ENCODE peak calls at places on chromosome 20, in nine cellular contexts. One of them, this sample, is unnamed.

GRCh38 chr20:58065508-58066361 is 162.7 kb downstream of the ANKRD60 start:
- DNase-seq in hypothalamus: no peak
- DNase-seq in activated T-cell treated with anti-CD3 and anti-CD28 coated beads for 1 hour: no peak
- DNase-seq in CD8-positive, alpha-beta memory T cell: no peak
- DNase-seq in aorta: no peak
- DNase-seq in astrocyte of the cerebellum: peak
- DNase-seq in B cell: no peak
- DNase-seq in stimulated activated naive CD8-positive, alpha-beta T cell treated with anti-CD3 and anti-CD28 coated beads, Interleukin-15, amount 100 ng/mL, for 72 hours: no peak
- DNase-seq in T-helper 1 cell: no peak
- DNase-seq in this sample: no peak

GRCh38 chr20:48937674-48938073 is 16.2 kb downstream of the ARFGEF2 start:
- DNase-seq in astrocyte of the cerebellum: no peak
- DNase-seq in T-helper 1 cell: no peak
- DNase-seq in CD8-positive, alpha-beta memory T cell: no peak
- DNase-seq in hypothalamus: no peak
- DNase-seq in stimulated activated naive CD8-positive, alpha-beta T cell treated with anti-CD3 and anti-CD28 coated beads, Interleukin-15, amount 100 ng/mL, for 72 hours: no peak
- DNase-seq in B cell: no peak
- DNase-seq in activated T-cell treated with anti-CD3 and anti-CD28 coated beads for 1 hour: no peak
- DNase-seq in aorta: no peak
- DNase-seq in this sample: no peak

GRCh38 chr20:46014517-46015396 is 6.0 kb downstream of the MMP9 start:
- DNase-seq in T-helper 1 cell: no peak
- DNase-seq in stimulated activated naive CD8-positive, alpha-beta T cell treated with anti-CD3 and anti-CD28 coated beads, Interleukin-15, amount 100 ng/mL, for 72 hours: no peak
- DNase-seq in hypothalamus: no peak
- DNase-seq in CD8-positive, alpha-beta memory T cell: no peak
- DNase-seq in astrocyte of the cerebellum: no peak
- DNase-seq in activated T-cell treated with anti-CD3 and anti-CD28 coated beads for 1 hour: no peak
- DNase-seq in aorta: no peak
- DNase-seq in B cell: no peak
- DNase-seq in this sample: no peak

GRCh38 chr20:31678389-31679356 is 41.0 kb downstream of the COX4I2 start:
- DNase-seq in aorta: no peak
- DNase-seq in stimulated activated naive CD8-positive, alpha-beta T cell treated with anti-CD3 and anti-CD28 coated beads, Interleukin-15, amount 100 ng/mL, for 72 hours: no peak
- DNase-seq in T-helper 1 cell: peak
- DNase-seq in astrocyte of the cerebellum: no peak
- DNase-seq in B cell: no peak
- DNase-seq in CD8-positive, alpha-beta memory T cell: no peak
- DNase-seq in activated T-cell treated with anti-CD3 and anti-CD28 coated beads for 1 hour: no peak
- DNase-seq in hypothalamus: no peak
- DNase-seq in this sample: no peak

GRCh38 chr20:14543040-14543439 is 205.6 kb upstream of the FLRT3 start:
- DNase-seq in aorta: no peak
- DNase-seq in B cell: no peak
- DNase-seq in astrocyte of the cerebellum: no peak
- DNase-seq in CD8-positive, alpha-beta memory T cell: no peak
- DNase-seq in activated T-cell treated with anti-CD3 and anti-CD28 coated beads for 1 hour: no peak
- DNase-seq in hypothalamus: no peak
- DNase-seq in stimulated activated naive CD8-positive, alpha-beta T cell treated with anti-CD3 and anti-CD28 coated beads, Interleukin-15, amount 100 ng/mL, for 72 hours: no peak
- DNase-seq in T-helper 1 cell: no peak
- DNase-seq in this sample: no peak

GRCh38 chr20:62159835-62160234 is 16.3 kb downstream of the SS18L1 start:
- DNase-seq in stimulated activated naive CD8-positive, alpha-beta T cell treated with anti-CD3 and anti-CD28 coated beads, Interleukin-15, amount 100 ng/mL, for 72 hours: peak
- DNase-seq in hypothalamus: no peak
- DNase-seq in CD8-positive, alpha-beta memory T cell: no peak
- DNase-seq in astrocyte of the cerebellum: no peak
- DNase-seq in B cell: no peak
- DNase-seq in aorta: no peak
- DNase-seq in T-helper 1 cell: peak
- DNase-seq in activated T-cell treated with anti-CD3 and anti-CD28 coated beads for 1 hour: no peak
- DNase-seq in this sample: no peak

GRCh38 chr20:32285082-32285620 is 7.7 kb downstream of the KIF3B start:
- DNase-seq in aorta: no peak
- DNase-seq in astrocyte of the cerebellum: no peak
- DNase-seq in B cell: no peak
- DNase-seq in activated T-cell treated with anti-CD3 and anti-CD28 coated beads for 1 hour: no peak
- DNase-seq in stimulated activated naive CD8-positive, alpha-beta T cell treated with anti-CD3 and anti-CD28 coated beads, Interleukin-15, amount 100 ng/mL, for 72 hours: no peak
- DNase-seq in hypothalamus: no peak
- DNase-seq in T-helper 1 cell: peak
- DNase-seq in CD8-positive, alpha-beta memory T cell: no peak
- DNase-seq in this sample: no peak

GRCh38 chr20:48758206-48758820 is 69.5 kb downstream of the PREX1 start:
- DNase-seq in activated T-cell treated with anti-CD3 and anti-CD28 coated beads for 1 hour: no peak
- DNase-seq in B cell: no peak
- DNase-seq in stimulated activated naive CD8-positive, alpha-beta T cell treated with anti-CD3 and anti-CD28 coated beads, Interleukin-15, amount 100 ng/mL, for 72 hours: no peak
- DNase-seq in astrocyte of the cerebellum: no peak
- DNase-seq in hypothalamus: no peak
- DNase-seq in aorta: no peak
- DNase-seq in CD8-positive, alpha-beta memory T cell: peak
- DNase-seq in T-helper 1 cell: no peak
- DNase-seq in this sample: no peak

GRCh38 chr20:47160240-47160639 is 196.3 kb downstream of the ZMYND8 start:
- DNase-seq in stimulated activated naive CD8-positive, alpha-beta T cell treated with anti-CD3 and anti-CD28 coated beads, Interleukin-15, amount 100 ng/mL, for 72 hours: no peak
- DNase-seq in B cell: no peak
- DNase-seq in activated T-cell treated with anti-CD3 and anti-CD28 coated beads for 1 hour: no peak
- DNase-seq in aorta: no peak
- DNase-seq in T-helper 1 cell: no peak
- DNase-seq in hypothalamus: no peak
- DNase-seq in CD8-positive, alpha-beta memory T cell: no peak
- DNase-seq in astrocyte of the cerebellum: no peak
- DNase-seq in this sample: no peak

GRCh38 chr20:7195704-7196103 is 428.2 kb downstream of the BMP2 start:
- DNase-seq in stimulated activated naive CD8-positive, alpha-beta T cell treated with anti-CD3 and anti-CD28 coated beads, Interleukin-15, amount 100 ng/mL, for 72 hours: no peak
- DNase-seq in aorta: no peak
- DNase-seq in T-helper 1 cell: no peak
- DNase-seq in hypothalamus: no peak
- DNase-seq in activated T-cell treated with anti-CD3 and anti-CD28 coated beads for 1 hour: no peak
- DNase-seq in astrocyte of the cerebellum: peak
- DNase-seq in CD8-positive, alpha-beta memory T cell: no peak
- DNase-seq in B cell: no peak
- DNase-seq in this sample: no peak

GRCh38 chr20:43938017-43938655 is 23.5 kb downstream of the TOX2 start:
- DNase-seq in aorta: no peak
- DNase-seq in stimulated activated naive CD8-positive, alpha-beta T cell treated with anti-CD3 and anti-CD28 coated beads, Interleukin-15, amount 100 ng/mL, for 72 hours: no peak
- DNase-seq in activated T-cell treated with anti-CD3 and anti-CD28 coated beads for 1 hour: no peak
- DNase-seq in hypothalamus: no peak
- DNase-seq in astrocyte of the cerebellum: no peak
- DNase-seq in B cell: no peak
- DNase-seq in CD8-positive, alpha-beta memory T cell: no peak
- DNase-seq in T-helper 1 cell: no peak
- DNase-seq in this sample: no peak

GRCh38 chr20:62238569-62239277 is 402 bp downstream of the OSBPL2 start:
- DNase-seq in B cell: no peak
- DNase-seq in T-helper 1 cell: no peak
- DNase-seq in activated T-cell treated with anti-CD3 and anti-CD28 coated beads for 1 hour: no peak
- DNase-seq in aorta: no peak
- DNase-seq in astrocyte of the cerebellum: no peak
- DNase-seq in CD8-positive, alpha-beta memory T cell: no peak
- DNase-seq in stimulated activated naive CD8-positive, alpha-beta T cell treated with anti-CD3 and anti-CD28 coated beads, Interleukin-15, amount 100 ng/mL, for 72 hours: no peak
- DNase-seq in hypothalamus: no peak
- DNase-seq in this sample: peak

GRCh38 chr20:63973636-63974401 is 4.1 kb upstream of the ZNF512B start:
- DNase-seq in CD8-positive, alpha-beta memory T cell: peak
- DNase-seq in aorta: peak
- DNase-seq in astrocyte of the cerebellum: no peak
- DNase-seq in B cell: peak
- DNase-seq in hypothalamus: peak
- DNase-seq in activated T-cell treated with anti-CD3 and anti-CD28 coated beads for 1 hour: peak
- DNase-seq in stimulated activated naive CD8-positive, alpha-beta T cell treated with anti-CD3 and anti-CD28 coated beads, Interleukin-15, amount 100 ng/mL, for 72 hours: peak
- DNase-seq in T-helper 1 cell: peak
- DNase-seq in this sample: peak

GRCh38 chr20:18506744-18507143 is 996 bp upstream of the SEC23B start:
- DNase-seq in activated T-cell treated with anti-CD3 and anti-CD28 coated beads for 1 hour: peak
- DNase-seq in stimulated activated naive CD8-positive, alpha-beta T cell treated with anti-CD3 and anti-CD28 coated beads, Interleukin-15, amount 100 ng/mL, for 72 hours: peak
- DNase-seq in aorta: no peak
- DNase-seq in T-helper 1 cell: peak
- DNase-seq in B cell: no peak
- DNase-seq in hypothalamus: no peak
- DNase-seq in CD8-positive, alpha-beta memory T cell: no peak
- DNase-seq in astrocyte of the cerebellum: no peak
- DNase-seq in this sample: no peak

GRCh38 chr20:35329435-35330139 is 37.4 kb upstream of the FAM83C start:
- DNase-seq in B cell: peak
- DNase-seq in activated T-cell treated with anti-CD3 and anti-CD28 coated beads for 1 hour: peak
- DNase-seq in astrocyte of the cerebellum: no peak
- DNase-seq in aorta: no peak
- DNase-seq in stimulated activated naive CD8-positive, alpha-beta T cell treated with anti-CD3 and anti-CD28 coated beads, Interleukin-15, amount 100 ng/mL, for 72 hours: peak
- DNase-seq in hypothalamus: no peak
- DNase-seq in T-helper 1 cell: peak
- DNase-seq in CD8-positive, alpha-beta memory T cell: no peak
- DNase-seq in this sample: peak

GRCh38 chr20:44015733-44016103 is 101.1 kb downstream of the TOX2 start:
- DNase-seq in stimulated activated naive CD8-positive, alpha-beta T cell treated with anti-CD3 and anti-CD28 coated beads, Interleukin-15, amount 100 ng/mL, for 72 hours: no peak
- DNase-seq in activated T-cell treated with anti-CD3 and anti-CD28 coated beads for 1 hour: no peak
- DNase-seq in aorta: no peak
- DNase-seq in T-helper 1 cell: no peak
- DNase-seq in hypothalamus: no peak
- DNase-seq in astrocyte of the cerebellum: no peak
- DNase-seq in CD8-positive, alpha-beta memory T cell: no peak
- DNase-seq in B cell: no peak
- DNase-seq in this sample: no peak

GRCh38 chr20:40274912-40275654 is 414.0 kb downstream of the MAFB start:
- DNase-seq in stimulated activated naive CD8-positive, alpha-beta T cell treated with anti-CD3 and anti-CD28 coated beads, Interleukin-15, amount 100 ng/mL, for 72 hours: no peak
- DNase-seq in astrocyte of the cerebellum: no peak
- DNase-seq in T-helper 1 cell: no peak
- DNase-seq in B cell: no peak
- DNase-seq in activated T-cell treated with anti-CD3 and anti-CD28 coated beads for 1 hour: no peak
- DNase-seq in hypothalamus: no peak
- DNase-seq in aorta: no peak
- DNase-seq in CD8-positive, alpha-beta memory T cell: no peak
- DNase-seq in this sample: no peak

GRCh38 chr20:1423625-1424106 is 30.8 kb upstream of the FKBP1A start:
- DNase-seq in activated T-cell treated with anti-CD3 and anti-CD28 coated beads for 1 hour: no peak
- DNase-seq in T-helper 1 cell: peak
- DNase-seq in hypothalamus: peak
- DNase-seq in stimulated activated naive CD8-positive, alpha-beta T cell treated with anti-CD3 and anti-CD28 coated beads, Interleukin-15, amount 100 ng/mL, for 72 hours: no peak
- DNase-seq in CD8-positive, alpha-beta memory T cell: no peak
- DNase-seq in B cell: peak
- DNase-seq in astrocyte of the cerebellum: peak
- DNase-seq in aorta: no peak
- DNase-seq in this sample: no peak

GRCh38 chr20:62978559-62978938 is 26.0 kb downstream of the SLC17A9 start:
- DNase-seq in stimulated activated naive CD8-positive, alpha-beta T cell treated with anti-CD3 and anti-CD28 coated beads, Interleukin-15, amount 100 ng/mL, for 72 hours: no peak
- DNase-seq in hypothalamus: no peak
- DNase-seq in CD8-positive, alpha-beta memory T cell: no peak
- DNase-seq in T-helper 1 cell: no peak
- DNase-seq in B cell: peak
- DNase-seq in astrocyte of the cerebellum: no peak
- DNase-seq in aorta: no peak
- DNase-seq in activated T-cell treated with anti-CD3 and anti-CD28 coated beads for 1 hour: no peak
- DNase-seq in this sample: no peak

GRCh38 chr20:23641936-23642751 is 4.4 kb upstream of the CST3 start:
- DNase-seq in B cell: no peak
- DNase-seq in CD8-positive, alpha-beta memory T cell: no peak
- DNase-seq in T-helper 1 cell: no peak
- DNase-seq in aorta: no peak
- DNase-seq in stimulated activated naive CD8-positive, alpha-beta T cell treated with anti-CD3 and anti-CD28 coated beads, Interleukin-15, amount 100 ng/mL, for 72 hours: no peak
- DNase-seq in hypothalamus: no peak
- DNase-seq in activated T-cell treated with anti-CD3 and anti-CD28 coated beads for 1 hour: no peak
- DNase-seq in astrocyte of the cerebellum: no peak
- DNase-seq in this sample: no peak

GRCh38 chr20:37259031-37259430 is 2.6 kb downstream of the GHRH start:
- DNase-seq in CD8-positive, alpha-beta memory T cell: no peak
- DNase-seq in aorta: no peak
- DNase-seq in B cell: no peak
- DNase-seq in hypothalamus: no peak
- DNase-seq in T-helper 1 cell: no peak
- DNase-seq in astrocyte of the cerebellum: no peak
- DNase-seq in stimulated activated naive CD8-positive, alpha-beta T cell treated with anti-CD3 and anti-CD28 coated beads, Interleukin-15, amount 100 ng/mL, for 72 hours: no peak
- DNase-seq in activated T-cell treated with anti-CD3 and anti-CD28 coated beads for 1 hour: no peak
- DNase-seq in this sample: no peak

GRCh38 chr20:57615472-57615855 is 4.8 kb downstream of the ZBP1 start:
- DNase-seq in astrocyte of the cerebellum: no peak
- DNase-seq in T-helper 1 cell: no peak
- DNase-seq in hypothalamus: no peak
- DNase-seq in CD8-positive, alpha-beta memory T cell: no peak
- DNase-seq in activated T-cell treated with anti-CD3 and anti-CD28 coated beads for 1 hour: no peak
- DNase-seq in B cell: no peak
- DNase-seq in stimulated activated naive CD8-positive, alpha-beta T cell treated with anti-CD3 and anti-CD28 coated beads, Interleukin-15, amount 100 ng/mL, for 72 hours: no peak
- DNase-seq in aorta: no peak
- DNase-seq in this sample: no peak

GRCh38 chr20:21681932-21682318 is 23.5 kb upstream of the PAX1 start:
- DNase-seq in activated T-cell treated with anti-CD3 and anti-CD28 coated beads for 1 hour: no peak
- DNase-seq in stimulated activated naive CD8-positive, alpha-beta T cell treated with anti-CD3 and anti-CD28 coated beads, Interleukin-15, amount 100 ng/mL, for 72 hours: no peak
- DNase-seq in T-helper 1 cell: no peak
- DNase-seq in CD8-positive, alpha-beta memory T cell: no peak
- DNase-seq in aorta: no peak
- DNase-seq in astrocyte of the cerebellum: no peak
- DNase-seq in hypothalamus: no peak
- DNase-seq in B cell: no peak
- DNase-seq in this sample: no peak

GRCh38 chr20:59808729-59809381 is 124.6 kb downstream of the SYCP2 start:
- DNase-seq in astrocyte of the cerebellum: no peak
- DNase-seq in hypothalamus: no peak
- DNase-seq in T-helper 1 cell: no peak
- DNase-seq in aorta: no peak
- DNase-seq in stimulated activated naive CD8-positive, alpha-beta T cell treated with anti-CD3 and anti-CD28 coated beads, Interleukin-15, amount 100 ng/mL, for 72 hours: no peak
- DNase-seq in activated T-cell treated with anti-CD3 and anti-CD28 coated beads for 1 hour: no peak
- DNase-seq in B cell: no peak
- DNase-seq in CD8-positive, alpha-beta memory T cell: no peak
- DNase-seq in this sample: no peak

GRCh38 chr20:25148181-25148981 is 47.1 kb upstream of the ENTPD6 start:
- DNase-seq in hypothalamus: peak
- DNase-seq in astrocyte of the cerebellum: peak
- DNase-seq in CD8-positive, alpha-beta memory T cell: peak
- DNase-seq in stimulated activated naive CD8-positive, alpha-beta T cell treated with anti-CD3 and anti-CD28 coated beads, Interleukin-15, amount 100 ng/mL, for 72 hours: peak
- DNase-seq in T-helper 1 cell: peak
- DNase-seq in aorta: peak
- DNase-seq in B cell: peak
- DNase-seq in activated T-cell treated with anti-CD3 and anti-CD28 coated beads for 1 hour: peak
- DNase-seq in this sample: peak

GRCh38 chr20:63705232-63706026 is 2.3 kb downstream of the ARFRP1 start:
- DNase-seq in aorta: no peak
- DNase-seq in B cell: no peak
- DNase-seq in activated T-cell treated with anti-CD3 and anti-CD28 coated beads for 1 hour: no peak
- DNase-seq in T-helper 1 cell: no peak
- DNase-seq in astrocyte of the cerebellum: no peak
- DNase-seq in CD8-positive, alpha-beta memory T cell: no peak
- DNase-seq in hypothalamus: no peak
- DNase-seq in stimulated activated naive CD8-positive, alpha-beta T cell treated with anti-CD3 and anti-CD28 coated beads, Interleukin-15, amount 100 ng/mL, for 72 hours: no peak
- DNase-seq in this sample: no peak